ENCODE peak calls at places on chromosomes 13 and 19, in five cellular contexts. U, X, M, R and Q are unnamed samples.

GRCh38 chr19:8302734-8303133 is 5.4 kb downstream of the CD320 start:
- DNase-seq in R (no peak), M (peak), X (no peak), U (no peak), Q (no peak)

GRCh38 chr19:14410054-14410774 is 8.9 kb downstream of the DDX39A start:
- DNase-seq in X (no peak), U (no peak), M (no peak), R (no peak), Q (no peak)

GRCh38 chr19:53365899-53366493 is 491 bp downstream of the ZNF525 start:
- DNase-seq in X (peak), M (peak), U (no peak), R (no peak), Q (peak)

GRCh38 chr19:2302319-2303208 is 5.4 kb downstream of the LINGO3 start:
- DNase-seq in M (no peak), U (no peak), R (no peak), X (no peak), Q (no peak)

GRCh38 chr19:20154636-20155035 is 12.4 kb upstream of the ZNF486 start:
- DNase-seq in U (no peak), R (no peak), X (no peak), M (no peak), Q (no peak)

GRCh38 chr13:23751195-23751594 is 138.0 kb downstream of the MIPEP start:
- DNase-seq in M (no peak), X (no peak), R (no peak), U (no peak), Q (no peak)

GRCh38 chr13:110379905-110380341 is 72.8 kb downstream of the COL4A2 start:
- DNase-seq in U (no peak), M (no peak), X (no peak), R (no peak), Q (no peak)

GRCh38 chr13:47548294-47548825 is 452.7 kb downstream of the SUCLA2 start:
- DNase-seq in U (no peak), M (no peak), R (no peak), X (no peak), Q (no peak)

GRCh38 chr19:5864013-5864720 is 6.2 kb downstream of the FUT5 start:
- DNase-seq in X (no peak), M (no peak), U (no peak), R (no peak), Q (no peak)

GRCh38 chr13:18993884-18994660 is 187.6 kb downstream of the TUBA3C start:
- DNase-seq in M (no peak), R (no peak), U (no peak), X (no peak), Q (no peak)